ENCODE peak calls at places on chromosomes 5 and 9, in six cellular contexts. J is right atrium auricular region; V is CD8-positive, alpha-beta T cell; I is heart left ventricle; P is fibroblast of lung; B is prostate gland. E is an unnamed sample.

GRCh38 chr5:152181461-152181860 is 223.6 kb downstream of the NMUR2 start:
- DNase-seq in J (no peak), V (no peak), I (no peak), P (no peak), B (no peak), E (no peak)

GRCh38 chr9:91026266-91026665 is 224.6 kb downstream of the SYK start:
- DNase-seq in J (no peak), V (no peak), I (no peak), P (no peak), B (no peak), E (no peak)

GRCh38 chr9:134251296-134251695 is 75.0 kb upstream of the RXRA start:
- DNase-seq in J (no peak), V (no peak), I (peak; percentile 10), P (no peak), B (no peak), E (no peak)

GRCh38 chr5:78907255-78907886 is 77.7 kb downstream of the ARSB start:
- DNase-seq in J (no peak), V (no peak), I (peak; percentile 55), P (peak; percentile 99), B (no peak), E (peak; percentile 44)

GRCh38 chr9:34403554-34404380 is 27.1 kb upstream of the MYORG start:
- DNase-seq in J (peak; percentile 84), V (peak; percentile 50), I (peak; percentile 47), P (peak; percentile 43), B (peak; percentile 61), E (peak; percentile 71)

GRCh38 chr9:37297592-37297991 is 124.9 kb upstream of the GRHPR start:
- DNase-seq in J (no peak), V (no peak), I (no peak), P (no peak), B (no peak), E (no peak)

GRCh38 chr9:69097053-69097452 is 61.5 kb downstream of the FXN start:
- DNase-seq in J (no peak), V (no peak), I (no peak), P (peak; percentile 83), B (peak; percentile 45), E (no peak)

GRCh38 chr5:159061186-159061796 is 38.4 kb downstream of the EBF1 start:
- DNase-seq in J (peak; percentile 88), V (no peak), I (peak; percentile 61), P (peak; percentile 87), B (no peak), E (peak; percentile 52)

GRCh38 chr5:72871358-72872024 is 55.0 kb downstream of the TNPO1 start:
- DNase-seq in J (no peak), V (no peak), I (no peak), P (peak; percentile 66), B (no peak), E (no peak)

GRCh38 chr5:1108865-1109174 is 3.0 kb downstream of the SLC12A7 start:
- DNase-seq in J (no peak), V (no peak), I (no peak), P (no peak), B (no peak), E (no peak)

GRCh38 chr5:158727108-158727507 is 372.6 kb downstream of the EBF1 start:
- DNase-seq in J (no peak), V (no peak), I (no peak), P (no peak), B (no peak), E (no peak)

GRCh38 chr5:68086857-68087256 is 128.7 kb upstream of the PIK3R1 start:
- DNase-seq in J (no peak), V (no peak), I (peak; percentile 48), P (peak; percentile 95), B (no peak), E (peak; percentile 32)

GRCh38 chr5:87030699-87031098 is 237.0 kb upstream of the RASA1 start:
- DNase-seq in J (no peak), V (no peak), I (no peak), P (no peak), B (no peak), E (no peak)

GRCh38 chr9:13607746-13608445 is 328.4 kb upstream of the MPDZ start:
- DNase-seq in J (no peak), V (no peak), I (peak; percentile 55), P (peak; percentile 40), B (peak; percentile 31), E (peak; percentile 45)

GRCh38 chr5:168106008-168106761 is 185.3 kb upstream of the WWC1 start:
- DNase-seq in J (no peak), V (no peak), I (no peak), P (peak; percentile 95), B (no peak), E (no peak)

GRCh38 chr9:18018241-18018640 is 439.4 kb downstream of the SH3GL2 start:
- DNase-seq in J (no peak), V (no peak), I (no peak), P (no peak), B (no peak), E (no peak)

GRCh38 chr9:105127863-105128220 is 116.6 kb upstream of the SLC44A1 start:
- DNase-seq in J (no peak), V (peak; percentile 79), I (no peak), P (peak; percentile 80), B (no peak), E (no peak)

GRCh38 chr9:126157409-126157808 is 169.2 kb upstream of the MVB12B start:
- DNase-seq in J (no peak), V (no peak), I (no peak), P (no peak), B (no peak), E (no peak)

GRCh38 chr5:117812866-117813265 is 1175.5 kb downstream of the DTWD2 start:
- DNase-seq in J (no peak), V (no peak), I (no peak), P (no peak), B (no peak), E (no peak)

GRCh38 chr9:82170871-82171270 is 182.3 kb downstream of the SPATA31D1 start:
- DNase-seq in J (no peak), V (no peak), I (no peak), P (peak; percentile 48), B (no peak), E (no peak)

GRCh38 chr9:133729646-133730281 is 8.4 kb downstream of the SARDH start:
- DNase-seq in J (no peak), V (no peak), I (no peak), P (no peak), B (no peak), E (no peak)

GRCh38 chr9:26172301-26172700 is 494.1 kb upstream of the TUSC1 start:
- DNase-seq in J (no peak), V (no peak), I (no peak), P (no peak), B (no peak), E (no peak)

GRCh38 chr5:14741721-14742426 is 77.4 kb downstream of the OTULIN start:
- DNase-seq in J (no peak), V (peak; percentile 69), I (no peak), P (no peak), B (no peak), E (no peak)

GRCh38 chr9:38432922-38433510 is 8.8 kb upstream of the IGFBPL1 start:
- DNase-seq in J (peak; percentile 4), V (no peak), I (no peak), P (peak; percentile 29), B (no peak), E (no peak)

GRCh38 chr9:81116340-81117207 is 572.8 kb downstream of the TLE1 start:
- DNase-seq in J (no peak), V (no peak), I (no peak), P (no peak), B (peak; percentile 13), E (no peak)

GRCh38 chr9:96853711-96854072 is 622 bp downstream of the ZNF782 start:
- DNase-seq in J (no peak), V (no peak), I (no peak), P (peak; percentile 8), B (no peak), E (no peak)

GRCh38 chr5:67077296-67077695 is 119.3 kb downstream of the CD180 start:
- DNase-seq in J (no peak), V (no peak), I (no peak), P (no peak), B (no peak), E (no peak)

GRCh38 chr9:33151007-33151557 is 16.1 kb downstream of the B4GALT1 start:
- DNase-seq in J (peak; percentile 69), V (no peak), I (peak; percentile 83), P (peak; percentile 98), B (no peak), E (peak; percentile 61)

DNA sequence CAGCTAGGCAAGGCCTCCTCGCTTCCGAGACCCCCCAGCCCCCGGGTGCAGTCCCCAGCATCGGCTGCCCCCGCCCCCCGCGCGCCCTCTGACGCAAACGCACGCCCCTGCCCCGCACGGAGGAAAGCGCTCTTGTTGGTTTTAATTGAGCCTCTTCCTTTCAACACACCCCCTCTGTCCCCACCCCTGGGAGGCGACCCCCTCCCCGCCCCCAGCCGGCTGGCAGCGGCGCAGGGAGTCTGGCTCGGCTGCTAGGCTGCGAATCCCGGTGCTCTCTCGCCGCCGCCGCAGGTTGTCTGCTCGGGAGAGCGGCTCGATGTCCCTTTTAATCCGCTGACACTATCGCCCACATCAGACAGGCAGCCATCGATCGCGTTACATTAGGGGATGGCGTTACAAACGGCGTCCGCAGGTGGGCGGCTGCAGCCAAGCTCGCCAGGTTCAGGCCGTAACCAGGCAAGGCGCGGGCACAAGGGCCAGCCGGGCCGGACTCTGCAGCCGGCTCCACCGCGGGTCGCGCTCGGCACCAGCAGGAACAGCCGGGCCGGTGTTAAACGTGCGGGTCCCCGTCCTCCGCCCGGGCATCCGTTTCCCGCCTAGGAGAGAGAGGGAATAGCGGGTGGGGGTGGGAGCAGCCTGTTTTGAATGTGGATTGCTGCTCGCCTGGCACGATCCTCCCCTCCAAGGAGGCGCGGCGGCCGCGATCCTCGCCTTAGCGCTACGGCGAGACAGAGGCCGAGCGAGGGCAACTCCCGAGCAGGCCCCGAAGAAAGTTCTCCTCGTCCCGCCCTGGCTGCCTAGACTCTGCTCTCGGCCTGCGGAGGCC is 1.2 kb downstream of the NR2F1-AS1 start:
- DNase-seq in J (no peak), V (no peak), I (peak; percentile 31), P (peak; percentile 61), B (no peak), E (no peak)
- H3K4me3 ChIP-seq in J (peak overlapping the region; percentile 72), V (peak overlapping the region; percentile 72), I (peak overlapping the region; percentile 51), P (peak overlapping the region; percentile 98), B (peak overlapping the region; percentile 56), E (peak overlapping the region; percentile 51)

GRCh38 chr9:132578367-132578932 is 4.0 kb upstream of the BARHL1 start:
- DNase-seq in J (no peak), V (no peak), I (no peak), P (no peak), B (no peak), E (no peak)
- H3K9me3 ChIP-seq in J (no peaks in the 10 kb centered on the region), V (no peaks in the 10 kb centered on the region), I (no peaks in the 10 kb centered on the region), P (no peaks in the 10 kb centered on the region), B (no peaks in the 10 kb centered on the region), E (no peaks in the 10 kb centered on the region)

GRCh38 chr5:132221781-132222648 is 5.6 kb downstream of the P4HA2 start:
- DNase-seq in J (peak; percentile 77), V (no peak), I (peak; percentile 79), P (peak; percentile 79), B (peak; percentile 79), E (peak; percentile 65)
- TF ChIP-seq CTCF in J (no peak), V (no peak), I (no peak), P (peak; percentile 47), B (no peak), E (no peak)

GRCh38 chr5:160385496-160385895 is 14.4 kb downstream of the FAM200C start:
- DNase-seq in J (no peak), V (no peak), I (no peak), P (no peak), B (no peak), E (no peak)

GRCh38 chr5:160382361-160382760 is 11.9 kb upstream of the C1QTNF2 start:
- DNase-seq in J (no peak), V (no peak), I (no peak), P (no peak), B (no peak), E (no peak)

GRCh38 chr5:160390787-160391696 is 8.8 kb downstream of the FAM200C start:
- DNase-seq in J (no peak), V (no peak), I (no peak), P (peak; percentile 32), B (no peak), E (no peak)

GRCh38 chr5:160387445-160387844 is 12.4 kb downstream of the FAM200C start:
- DNase-seq in J (no peak), V (no peak), I (no peak), P (no peak), B (no peak), E (no peak)
- H3K4me3 ChIP-seq in J (no peak overlapping the region), V (no peak overlapping the region), I (no peak overlapping the region), P (no peak overlapping the region), B (no peak overlapping the region), E (no peak overlapping the region)